ENCODE peak calls at places on chromosomes 11 and 22, in four cellular contexts. B is GM20000, L is HFF-Myc, H is fibroblast of mammary gland. O is an unnamed sample.
A peak's percentile ranks its signal among the peaks of the same experiment; 100 is the strongest.

GRCh38 chr11:107661656-107662055 is 50.2 kb downstream of the SLN start:
- DNase-seq in B (no peak), H (no peak), L (no peak), O (no peak)

GRCh38 chr11:7673724-7674434 is 579 bp upstream of the CYB5R2 start:
- DNase-seq in H (peak; percentile 40), L (no peak), B (peak; percentile 80), O (no peak)

GRCh38 chr22:42357634-42358296 is 74.4 kb downstream of the NFAM1 start:
- DNase-seq in L (no peak), H (no peak), B (no peak), O (no peak)

GRCh38 chr22:49453816-49454215 is 373.9 kb downstream of the BRD1 start:
- DNase-seq in H (no peak), B (no peak), L (no peak), O (no peak)

GRCh38 chr22:38657248-38657909 is 941 bp downstream of the CBY1 start:
- DNase-seq in H (peak; percentile 6), B (peak; percentile 61), L (no peak), O (no peak)

GRCh38 chr11:35227551-35228341 is 88.8 kb downstream of the CD44 start:
- DNase-seq in L (no peak), B (no peak), H (peak; percentile 41), O (no peak)

GRCh38 chr11:60121259-60121658 is 32.8 kb downstream of the MS4A2 start:
- DNase-seq in H (no peak), L (no peak), B (no peak), O (no peak)

GRCh38 chr11:34161812-34162506 is 56.5 kb downstream of the NAT10 start:
- DNase-seq in H (peak; percentile 12), B (no peak), L (no peak), O (no peak)

GRCh38 chr11:95556342-95557151 is 233.0 kb downstream of the FAM76B start:
- DNase-seq in H (peak; percentile 88), B (peak; percentile 32), L (peak; percentile 89), O (no peak)

GRCh38 chr11:15775051-15775541 is 581.2 kb downstream of the SOX6 start:
- DNase-seq in L (no peak), B (no peak), H (no peak), O (no peak)

GRCh38 chr11:120197254-120197891 is 13.5 kb upstream of the OAF start:
- DNase-seq in H (no peak), B (no peak), L (no peak), O (no peak)

GRCh38 chr11:130103296-130103814 is 33.7 kb downstream of the APLP2 start:
- DNase-seq in B (no peak), L (peak; percentile 99), H (peak; percentile 100), O (peak; percentile 68)

GRCh38 chr22:40679249-40679963 is at the start of gene MCHR1:
- DNase-seq in B (no peak), H (no peak), L (no peak), O (no peak)

GRCh38 chr11:93813974-93814373 is 29.9 kb downstream of the MED17 start:
- DNase-seq in H (no peak), B (no peak), L (no peak), O (no peak)

GRCh38 chr11:62542750-62543567 is 3.6 kb downstream of the AHNAK start:
- DNase-seq in H (peak; percentile 86), L (peak; percentile 52), B (peak; percentile 83), O (no peak)

GRCh38 chr22:33717694-33718396 is 202.4 kb downstream of the LARGE1 start:
- DNase-seq in H (no peak), B (no peak), L (no peak), O (no peak)

GRCh38 chr11:100719362-100719761 is 32.3 kb downstream of the ARHGAP42 start:
- DNase-seq in B (no peak), H (peak; percentile 49), L (no peak), O (no peak)

GRCh38 chr11:119195680-119196079 is 10.4 kb downstream of the NHERF4 start:
- DNase-seq in B (no peak), H (peak; percentile 51), L (no peak), O (no peak)

GRCh38 chr11:26820739-26821138 is 98.9 kb upstream of the SLC5A12 start:
- DNase-seq in L (no peak), H (peak; percentile 93), B (no peak), O (peak; percentile 70)

GRCh38 chr22:26615149-26615548 is 2.7 kb downstream of the CRYBB1 start:
- DNase-seq in H (no peak), B (peak; percentile 57), L (no peak), O (no peak)

GRCh38 chr11:63369971-63370588 is 495 bp downstream of the SLC22A9 start:
- DNase-seq in L (no peak), B (no peak), H (no peak), O (no peak)

GRCh38 chr11:121318848-121319834 is 26.6 kb downstream of the SC5D start:
- DNase-seq in L (peak; percentile 49), H (peak; percentile 55), B (no peak), O (peak; percentile 14)

GRCh38 chr11:121326230-121326629 is 33.7 kb downstream of the SC5D start:
- DNase-seq in B (no peak), L (no peak), H (no peak), O (no peak)

GRCh38 chr11:121323208-121323607 is 30.6 kb downstream of the SC5D start:
- DNase-seq in B (no peak), H (no peak), L (no peak), O (no peak)

DNA sequence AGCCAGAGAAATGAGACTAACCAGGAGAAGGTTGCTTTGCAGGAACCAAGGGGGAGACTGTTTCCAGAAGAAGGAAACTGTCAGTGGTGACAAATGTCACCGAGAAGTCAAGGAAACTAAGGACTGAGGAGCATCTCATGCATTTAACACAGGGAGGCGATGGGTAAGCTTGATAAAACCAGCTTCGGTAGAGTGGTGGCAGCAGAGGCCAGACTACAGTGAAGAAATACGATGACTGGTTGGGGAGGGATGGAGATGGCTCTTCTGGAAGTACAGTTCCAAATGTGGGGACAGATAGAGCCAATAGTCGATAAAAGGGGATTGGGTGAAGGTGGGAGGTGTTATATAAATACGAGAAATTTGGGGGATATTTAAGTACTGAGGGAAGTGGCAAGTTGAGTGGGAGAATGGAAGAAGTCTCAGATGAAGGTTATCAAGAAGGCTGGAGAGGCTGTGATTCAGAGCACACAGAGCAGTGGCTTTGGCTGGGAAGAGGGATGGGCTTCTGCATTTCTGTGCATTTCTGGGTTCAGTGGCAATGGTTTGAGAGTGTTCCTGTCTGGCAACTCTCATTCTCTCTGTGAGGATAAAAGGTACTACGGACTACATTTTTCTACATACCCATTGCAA is 29.2 kb downstream of the SC5D start:
- DNase-seq in L (no peak), H (peak; percentile 35), B (peak; percentile 60), O (no peak)
- TF ChIP-seq CTCF in L (peak; percentile 14), H (peak; percentile 35), B (peak; percentile 73), O (peak; percentile 45)

DNA sequence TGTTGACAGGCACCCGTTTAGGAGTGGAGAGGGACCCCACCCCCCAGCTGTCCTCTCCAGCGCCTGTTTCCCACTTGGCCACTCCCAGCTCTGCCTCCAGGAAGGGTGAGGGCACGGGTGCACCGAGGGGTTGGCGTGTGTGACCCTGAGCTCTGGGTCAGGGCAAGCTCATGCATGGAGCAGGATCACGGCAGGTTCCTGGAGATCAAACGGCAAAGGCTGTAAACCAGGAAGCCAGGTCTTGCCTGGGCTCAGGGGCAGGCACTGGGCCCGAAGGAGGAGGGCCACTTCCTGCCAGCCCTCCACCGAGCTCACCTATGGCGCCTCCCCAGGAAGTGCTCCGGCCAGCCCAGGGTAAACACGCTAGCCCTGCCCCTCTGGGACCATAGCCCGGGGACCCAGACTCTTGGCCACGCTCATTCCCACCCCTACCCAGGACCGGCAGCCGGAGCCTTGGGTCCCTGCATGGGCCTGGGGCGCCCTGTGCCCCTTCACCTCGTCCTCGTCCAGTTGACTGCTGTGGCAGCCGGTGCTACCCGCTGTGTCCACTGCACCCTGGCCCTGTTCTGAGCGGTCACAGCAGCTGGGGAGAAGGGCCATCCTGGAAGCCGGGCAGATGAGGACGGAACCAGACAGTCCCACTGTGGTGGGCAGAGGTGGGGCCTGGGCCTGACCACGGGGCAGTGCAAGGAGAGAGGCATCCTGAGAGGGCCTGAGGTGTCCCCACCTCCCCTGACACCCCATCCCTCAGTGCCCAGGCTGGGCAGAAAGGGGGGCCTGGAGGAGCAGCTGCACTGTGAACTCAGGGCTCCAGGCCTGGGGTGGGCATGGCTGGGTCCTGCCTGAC is 1.0 kb upstream of the EPS8L2 start:
- DNase-seq in B (no peak), L (no peak), H (no peak), O (no peak)
- TF ChIP-seq CTCF in B (no peak), L (no peak), H (no peak), O (no peak)

DNA sequence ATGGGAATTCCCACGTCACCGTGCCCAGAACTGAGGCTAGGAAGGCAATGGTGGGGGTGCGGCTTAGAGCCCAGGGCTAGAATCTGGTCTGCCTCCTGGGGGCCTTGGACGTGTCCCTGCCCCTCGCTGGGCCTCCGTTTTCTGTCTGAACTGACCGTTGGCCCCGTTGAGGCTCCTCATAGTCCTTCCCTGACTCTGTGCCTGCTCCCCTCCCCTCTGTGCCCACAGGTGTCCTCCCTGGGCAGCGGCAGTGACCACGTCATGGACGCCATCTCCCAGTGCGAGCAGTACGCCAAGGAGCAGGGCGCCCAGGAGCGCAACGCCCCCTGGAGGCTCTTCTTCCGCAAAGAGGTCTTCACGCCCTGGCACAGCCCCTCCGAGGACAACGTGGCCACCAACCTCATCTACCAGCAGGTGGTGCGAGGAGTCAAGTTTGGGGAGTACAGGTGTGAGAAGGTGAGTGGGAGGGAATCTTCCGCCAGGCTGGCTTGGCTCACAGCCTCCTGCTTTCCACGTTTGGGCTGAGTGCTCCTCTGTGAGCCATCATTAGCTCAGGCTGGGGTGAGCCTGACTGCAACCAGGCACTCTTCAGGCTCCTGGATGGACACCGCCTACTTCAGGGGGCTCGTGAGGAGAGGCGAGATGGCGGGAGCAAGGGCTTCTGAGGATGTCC is 63.9 kb downstream of the MYO7A start:
- DNase-seq in L (peak; percentile 5), B (peak; percentile 55), H (peak; percentile 54), O (no peak)
- TF ChIP-seq CTCF in L (peak; percentile 39), B (no peak), H (peak; percentile 60), O (peak; percentile 55)

GRCh38 chr11:370087-370941 is 1.0 kb downstream of the B4GALNT4 start:
- DNase-seq in H (no peak), L (no peak), B (no peak), O (no peak)
- TF ChIP-seq CTCF in H (no peak), L (no peak), B (no peak), O (no peak)

GRCh38 chr11:45181595-45182550 is 35.4 kb downstream of the PRDM11 start:
- DNase-seq in B (no peak), H (no peak), L (no peak), O (no peak)
- TF ChIP-seq CTCF in B (no peak), H (no peak), L (no peak), O (no peak)

GRCh38 chr11:19658344-19658743 is 54.3 kb upstream of the NAV2 start:
- DNase-seq in B (no peak), H (no peak), L (no peak), O (no peak)
- TF ChIP-seq CTCF in B (no peak), H (peak; percentile 19), L (peak; percentile 20), O (peak; percentile 64)